ENCODE peak calls at places on chromosome 21, in four cellular contexts. N is breast epithelium, U is GM23338, M is HL-60. Y is an unnamed sample. For H3K27me3, the result is how much of the 10 kb centered on the place peaks cover.

GRCh38 chr21:40049031-40049958 is 182.1 kb downstream of the PCP4 start:
- DNase-seq in U (no peak), N (no peak), M (peak), Y (no peak)

GRCh38 chr21:39685236-39685635 is 59.7 kb upstream of the IGSF5 start:
- DNase-seq in U (no peak), M (no peak), N (no peak), Y (no peak)

GRCh38 chr21:42423197-42423675 is 19.5 kb downstream of the UBASH3A start:
- DNase-seq in U (no peak), N (no peak), M (peak), Y (no peak)

GRCh38 chr21:15978158-15978805 is 248.5 kb downstream of the USP25 start:
- DNase-seq in U (peak), N (no peak), M (no peak), Y (no peak)

GRCh38 chr21:15667010-15667409 is 62.8 kb upstream of the USP25 start:
- DNase-seq in U (no peak), N (no peak), M (no peak), Y (no peak)

GRCh38 chr21:15291621-15292266 is 226.9 kb upstream of the NRIP1 start:
- DNase-seq in N (no peak), U (no peak), M (no peak), Y (no peak)

GRCh38 chr21:27190601-27191000 is 223.7 kb upstream of the ADAMTS5 start:
- DNase-seq in N (peak), U (no peak), M (no peak), Y (peak)

GRCh38 chr21:33541105-33541711 is 709 bp downstream of the GART start:
- DNase-seq in U (peak), M (peak), N (no peak), Y (no peak)

GRCh38 chr21:33441489-33442477 is 38.0 kb downstream of the TMEM50B start:
- DNase-seq in N (peak), M (no peak), U (no peak), Y (no peak)

GRCh38 chr21:22575165-22575584 is 1577.0 kb downstream of the NCAM2 start:
- DNase-seq in M (peak), N (no peak), U (peak), Y (no peak)

GRCh38 chr21:33401617-33401967 is 1.6 kb upstream of the IFNGR2 start:
- DNase-seq in U (no peak), N (peak), M (peak), Y (no peak)

GRCh38 chr21:43274946-43275310 is 106.1 kb downstream of the CRYAA start:
- DNase-seq in M (no peak), U (no peak), N (no peak), Y (no peak)

GRCh38 chr21:42010507-42011493 is 640 bp upstream of the ZBTB21 start:
- DNase-seq in M (peak), U (peak), N (peak), Y (peak)

DNA sequence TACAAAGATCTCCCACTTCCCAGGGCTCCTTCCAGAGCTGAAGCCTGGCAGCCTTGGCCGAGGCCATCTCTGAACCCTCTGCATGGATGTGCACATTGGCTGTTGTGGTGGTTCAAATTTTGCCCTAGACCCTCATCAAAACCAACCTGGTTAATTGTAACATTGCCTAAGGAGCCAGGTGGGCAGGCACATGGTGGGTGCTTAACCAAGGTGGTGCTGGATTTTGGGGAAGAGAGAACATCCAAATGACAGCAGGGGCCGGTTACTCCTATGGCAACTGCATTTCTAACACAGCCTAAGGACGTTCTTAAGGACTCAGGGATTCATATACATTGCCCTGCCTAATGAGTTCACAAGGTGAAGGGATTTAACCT is 10.3 kb downstream of the RUNX1 start:
- DNase-seq in M (no peak), N (no peak), U (no peak), Y (no peak)
- TF ChIP-seq CTCF in M (no peak), N (no peak), U (no peak), Y (no peak)

GRCh38 chr21:28799926-28800325 is 192.8 kb downstream of the LTN1 start:
- DNase-seq in U (no peak), M (no peak), N (no peak), Y (no peak)
- TF ChIP-seq POLR2AphosphoS5 in U (no peak), M (no peak), N (no peak), Y (no peak)

GRCh38 chr21:45618287-45618686 is 25.2 kb upstream of the PCBP3 start:
- DNase-seq in M (peak), N (no peak), U (no peak), Y (no peak)
- H3K27me3 ChIP-seq in M (under half), N (half or more), U (under half), Y (under half)

GRCh38 chr21:44489962-44490361 is 34.7 kb downstream of the LRRC3 start:
- DNase-seq in U (peak), M (no peak), N (no peak), Y (no peak)
- TF ChIP-seq CTCF in U (peak), M (no peak), N (no peak), Y (no peak)

DNA sequence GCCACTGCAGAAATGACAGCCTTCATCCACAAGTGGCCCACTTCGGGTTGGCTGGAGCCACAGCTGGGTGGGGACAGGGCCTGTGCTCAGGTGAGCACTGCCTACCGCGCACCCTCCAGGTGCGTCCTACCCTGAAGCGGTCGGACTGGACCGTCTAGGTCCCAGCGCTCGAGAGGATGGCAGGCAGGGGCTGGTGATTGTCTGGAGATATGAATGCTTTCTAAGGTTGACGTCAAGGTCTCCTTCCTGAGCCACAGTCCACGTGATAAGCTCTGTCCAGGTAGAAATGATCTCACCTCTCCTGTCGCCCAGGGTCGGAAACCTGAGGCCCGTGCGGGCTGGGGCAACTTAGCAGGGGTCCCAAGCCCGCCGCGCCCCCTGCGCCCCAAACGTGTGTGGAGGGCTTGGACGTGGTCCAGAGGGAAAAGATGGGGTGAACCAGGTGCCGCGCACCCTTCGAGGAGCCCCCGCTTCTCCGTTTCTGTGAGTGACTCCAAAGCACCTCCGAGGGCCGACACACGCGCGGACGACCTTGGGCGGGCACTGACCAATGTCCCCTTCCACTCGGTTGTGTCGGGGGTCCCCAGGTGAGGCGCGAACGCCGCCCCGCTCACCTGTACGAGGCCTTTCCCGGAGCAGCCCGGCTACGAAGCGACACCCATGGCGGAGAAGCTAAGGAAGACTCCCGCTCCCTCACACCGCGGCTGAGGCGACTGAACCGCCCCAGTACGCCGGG is 853 bp upstream of the DOP1B start:
- DNase-seq in U (peak), M (no peak), N (peak), Y (peak)
- TF ChIP-seq POLR2AphosphoS5 in U (peak), M (peak), N (peak), Y (peak)

DNA sequence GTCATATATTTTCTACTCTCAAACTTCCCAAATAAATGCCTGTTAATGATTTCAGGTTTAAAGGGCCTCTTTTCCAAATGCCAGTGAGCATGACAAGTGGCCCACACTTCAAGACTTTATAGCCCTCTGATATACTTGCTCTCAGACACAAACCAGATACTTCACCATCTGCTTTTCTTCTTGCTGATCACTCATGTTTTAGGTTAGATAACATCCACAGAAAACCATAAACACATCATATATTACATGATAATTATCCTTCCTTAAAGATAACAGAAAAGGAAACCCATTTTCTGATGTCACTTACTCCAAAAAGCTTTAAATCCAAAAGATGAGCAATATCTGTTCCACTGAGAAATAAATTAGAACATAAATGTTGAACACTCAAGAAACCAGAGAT is 723.5 kb downstream of the LTN1 start:
- DNase-seq in U (no peak), N (no peak), M (no peak), Y (no peak)
- H3K27me3 ChIP-seq in U (under half), N (under half), M (under half), Y (under half)

Y was measured in upper lobe of left lung.